ENCODE peak calls at places on chromosomes 7 and 10, in six cellular contexts. V is T-cell; K is G401; E is HEK293T; N is COR-L47; Q is stimulated activated CD4-positive, alpha-beta T cell treated with anti-CD3 and anti-CD28 coated beads, Interleukin-1b, Interleukin-23, amount 100 ng/mL, for 4 hours. W is an unnamed sample.

GRCh38 chr7:28406192-28406591 is 6.1 kb upstream of the CREB5 start:
- DNase-seq in V (no peak), K (no peak), E (no peak), N (no peak), Q (no peak), W (no peak)

GRCh38 chr7:4642468-4643203 is 39.5 kb upstream of the FOXK1 start:
- DNase-seq in V (no peak), K (peak), E (no peak), N (no peak), Q (no peak), W (no peak)

GRCh38 chr10:80191589-80192270 is 13.6 kb downstream of the ANXA11 start:
- DNase-seq in V (peak), K (no peak), E (no peak), N (no peak), Q (no peak), W (no peak)

GRCh38 chr10:124727389-124727960 is 16.7 kb downstream of the FAM53B start:
- DNase-seq in V (no peak), K (no peak), E (no peak), N (no peak), Q (no peak), W (no peak)

GRCh38 chr10:2589226-2589625 is 478.1 kb upstream of the PFKP start:
- DNase-seq in V (no peak), K (no peak), E (no peak), N (no peak), Q (no peak), W (no peak)

GRCh38 chr10:121490906-121491519 is 107.2 kb downstream of the FGFR2 start:
- DNase-seq in V (no peak), K (no peak), E (no peak), N (no peak), Q (no peak), W (no peak)

GRCh38 chr7:98472391-98473002 is 71.6 kb upstream of the BAIAP2L1 start:
- DNase-seq in V (no peak), K (no peak), E (no peak), N (no peak), Q (no peak), W (no peak)

GRCh38 chr10:49781247-49781646 is 19.1 kb upstream of the OGDHL start:
- DNase-seq in V (no peak), K (no peak), E (no peak), N (no peak), Q (no peak), W (no peak)

W was measured in NCI-H1436.